ENCODE peak calls at places on chromosomes 3 and 15, in six cellular contexts. G is adipocyte; D is activated CD4-positive, alpha-beta T cell treated with anti-CD3 and anti-CD28 coated beads, Interleukin-2, amount 50 U/mL, for 24 hours; L is GF-D8; P is mesothelial cell of epicardium; B is NCI-H1417. M is an unnamed sample.

GRCh38 chr3:114928989-114929620 is 218.0 kb downstream of the ZBTB20 start:
- DNase-seq in G (no peak), D (no peak), L (no peak), P (no peak), B (no peak), M (no peak)

GRCh38 chr15:54082836-54083492 is 104.7 kb downstream of the UNC13C start:
- DNase-seq in G (no peak), D (no peak), L (no peak), P (no peak), B (peak), M (no peak)

GRCh38 chr15:67850995-67851535 is 11.2 kb upstream of the RNU6-1 start:
- DNase-seq in G (peak), D (no peak), L (no peak), P (no peak), B (no peak), M (no peak)

GRCh38 chr3:156923349-156923748 is 97.2 kb downstream of the LEKR1 start:
- DNase-seq in G (no peak), D (no peak), L (no peak), P (no peak), B (no peak), M (no peak)

GRCh38 chr3:175726228-175726627 is 867.1 kb downstream of the NAALADL2 start:
- DNase-seq in G (no peak), D (no peak), L (no peak), P (no peak), B (no peak), M (no peak)

GRCh38 chr3:184636774-184637316 is 75.0 kb downstream of the MAGEF1 start:
- DNase-seq in G (peak), D (peak), L (peak), P (no peak), B (no peak), M (no peak)

GRCh38 chr15:96237002-96237401 is 93.5 kb upstream of the NR2F2 start:
- DNase-seq in G (peak), D (no peak), L (no peak), P (no peak), B (no peak), M (no peak)

GRCh38 chr3:12148183-12148940 is 10.3 kb downstream of the TIMP4 start:
- DNase-seq in G (peak), D (no peak), L (no peak), P (no peak), B (no peak), M (no peak)

GRCh38 chr3:171168086-171168485 is 141.6 kb upstream of the SLC2A2 start:
- DNase-seq in G (peak), D (no peak), L (no peak), P (no peak), B (peak), M (no peak)

GRCh38 chr15:101394654-101395053 is 94.9 kb downstream of the PCSK6 start:
- DNase-seq in G (no peak), D (no peak), L (no peak), P (no peak), B (no peak), M (peak)

GRCh38 chr15:48191574-48192225 is at the start of gene CTXN2:
- DNase-seq in G (no peak), D (no peak), L (no peak), P (no peak), B (peak), M (no peak)

GRCh38 chr15:64559243-64559642 is 98.9 kb downstream of the ZNF609 start:
- DNase-seq in G (no peak), D (no peak), L (no peak), P (no peak), B (no peak), M (no peak)

GRCh38 chr3:181541414-181541813 is 170.3 kb upstream of the SOX2 start:
- DNase-seq in G (no peak), D (no peak), L (no peak), P (no peak), B (no peak), M (no peak)

GRCh38 chr15:63498815-63499549 is 5.4 kb upstream of the USP3 start:
- DNase-seq in G (no peak), D (no peak), L (no peak), P (no peak), B (no peak), M (no peak)

GRCh38 chr15:31260646-31261265 is 65.9 kb upstream of the KLF13 start:
- DNase-seq in G (no peak), D (no peak), L (no peak), P (no peak), B (no peak), M (no peak)

GRCh38 chr3:172646439-172647015 is 64.3 kb downstream of the NCEH1 start:
- DNase-seq in G (peak), D (no peak), L (no peak), P (peak), B (no peak), M (no peak)

GRCh38 chr15:74408815-74409214 is 24.9 kb downstream of the SEMA7A start:
- DNase-seq in G (no peak), D (no peak), L (no peak), P (no peak), B (no peak), M (no peak)

GRCh38 chr15:67407709-67408257 is 113.1 kb upstream of the C15orf61 start:
- DNase-seq in G (no peak), D (no peak), L (no peak), P (no peak), B (no peak), M (no peak)

GRCh38 chr3:50777680-50778079 is 103.0 kb downstream of the DOCK3 start:
- DNase-seq in G (no peak), D (no peak), L (no peak), P (no peak), B (no peak), M (no peak)

GRCh38 chr3:158912621-158913020 is 110.8 kb downstream of the MFSD1 start:
- DNase-seq in G (no peak), D (no peak), L (no peak), P (no peak), B (no peak), M (no peak)

GRCh38 chr15:83250766-83251165 is 33.7 kb downstream of the BNC1 start:
- DNase-seq in G (peak), D (no peak), L (no peak), P (no peak), B (no peak), M (no peak)

GRCh38 chr15:63554337-63554927 is 42.8 kb upstream of the FBXL22 start:
- DNase-seq in G (no peak), D (no peak), L (no peak), P (no peak), B (no peak), M (no peak)

GRCh38 chr15:64942356-64942755 is 30.7 kb downstream of the ANKDD1A start:
- DNase-seq in G (no peak), D (no peak), L (no peak), P (no peak), B (no peak), M (peak)

GRCh38 chr3:196193037-196193737 is 18.0 kb downstream of the ZDHHC19 start:
- DNase-seq in G (no peak), D (no peak), L (peak), P (no peak), B (no peak), M (no peak)

GRCh38 chr3:194169595-194169994 is 33.6 kb downstream of the HES1 start:
- DNase-seq in G (no peak), D (no peak), L (no peak), P (no peak), B (no peak), M (no peak)

GRCh38 chr3:124558898-124559649 is 171.2 kb upstream of the UMPS start:
- DNase-seq in G (peak), D (no peak), L (no peak), P (peak), B (peak), M (no peak)

GRCh38 chr15:60520825-60521368 is 42.0 kb upstream of the ICE2 start:
- DNase-seq in G (peak), D (peak), L (no peak), P (peak), B (peak), M (no peak)

GRCh38 chr15:92122259-92122658 is 268.8 kb downstream of the SLCO3A1 start:
- DNase-seq in G (no peak), D (no peak), L (no peak), P (no peak), B (no peak), M (no peak)

GRCh38 chr3:14791343-14791945 is 27.3 kb upstream of the FGD5 start:
- DNase-seq in G (peak), D (peak), L (no peak), P (peak), B (no peak), M (no peak)

M was measured in type B pancreatic cell.